ENCODE peak calls at places on chromosome 5, in six cellular contexts. R, U, T, L, J and N are unnamed samples.

GRCh38 chr5:168648576-168648975 is 69.4 kb upstream of the PANK3 start:
- DNase-seq in J (no peak), U (no peak), R (no peak), T (no peak), L (no peak), N (no peak)

GRCh38 chr5:128403350-128403749 is 134.7 kb downstream of the FBN2 start:
- DNase-seq in T (no peak), U (no peak), R (no peak), L (no peak), J (no peak), N (no peak)

GRCh38 chr5:84825616-84826015 is 440.9 kb upstream of the EDIL3 start:
- DNase-seq in U (no peak), J (no peak), R (no peak), L (peak; percentile 79), T (peak; percentile 82), N (no peak)

GRCh38 chr5:32507738-32508434 is 63.3 kb upstream of the ZFR start:
- DNase-seq in T (peak; percentile 95), J (no peak), R (no peak), U (no peak), L (peak; percentile 93), N (no peak)

GRCh38 chr5:172534229-172535169 is 80.2 kb upstream of the SH3PXD2B start:
- DNase-seq in J (peak; percentile 69), T (no peak), R (peak; percentile 38), L (no peak), U (no peak), N (no peak)

GRCh38 chr5:32098291-32098690 is 75.8 kb downstream of the GOLPH3 start:
- DNase-seq in L (no peak), T (no peak), J (no peak), U (no peak), R (no peak), N (no peak)

GRCh38 chr5:170985486-170985885 is 123.7 kb downstream of the RANBP17 start:
- DNase-seq in R (no peak), T (peak; percentile 10), J (no peak), L (peak; percentile 8), U (no peak), N (no peak)

GRCh38 chr5:37417347-37417746 is 38.2 kb downstream of the WDR70 start:
- DNase-seq in L (no peak), R (no peak), T (no peak), J (no peak), U (no peak), N (no peak)

GRCh38 chr5:114123654-114124053 is 238.2 kb upstream of the KCNN2 start:
- DNase-seq in U (no peak), J (no peak), R (no peak), T (no peak), L (no peak), N (no peak)

GRCh38 chr5:7396169-7397004 is 449 bp downstream of the ADCY2 start:
- DNase-seq in T (no peak), L (peak; percentile 19), U (no peak), R (no peak), J (no peak), N (no peak)

GRCh38 chr5:140870221-140871201 is 1.8 kb downstream of the PCDHA11 start:
- DNase-seq in U (no peak), T (no peak), J (no peak), L (no peak), R (no peak), N (no peak)

GRCh38 chr5:103602465-103602864 is 39.9 kb upstream of the NUDT12 start:
- DNase-seq in R (no peak), L (no peak), T (no peak), U (no peak), J (no peak), N (no peak)

GRCh38 chr5:146034127-146034526 is 71.2 kb downstream of the PLAC8L1 start:
- DNase-seq in L (no peak), J (no peak), R (no peak), U (no peak), T (no peak), N (no peak)

GRCh38 chr5:38463634-38464521 is 92.6 kb downstream of the LIFR start:
- DNase-seq in U (no peak), R (no peak), J (no peak), T (peak; percentile 93), L (peak; percentile 95), N (no peak)

GRCh38 chr5:172115541-172115982 is 72.5 kb downstream of the STK10 start:
- DNase-seq in J (no peak), T (no peak), U (no peak), R (no peak), L (no peak), N (no peak)

GRCh38 chr5:162485666-162486292 is 418.2 kb downstream of the GABRG2 start:
- DNase-seq in R (peak; percentile 44), U (no peak), T (no peak), J (no peak), L (no peak), N (no peak)

GRCh38 chr5:123209163-123210013 is 120.3 kb downstream of the PRDM6 start:
- DNase-seq in U (no peak), J (no peak), L (peak; percentile 91), R (no peak), T (peak; percentile 96), N (no peak)

GRCh38 chr5:99706160-99706559 is 777.4 kb upstream of the CHD1 start:
- DNase-seq in T (no peak), J (no peak), R (no peak), L (no peak), U (no peak), N (no peak)

GRCh38 chr5:10307206-10308148 is at the start of gene CMBL:
- DNase-seq in J (peak; percentile 77), R (peak; percentile 74), U (peak; percentile 62), T (peak; percentile 48), L (peak; percentile 70), N (peak; percentile 64)

GRCh38 chr5:76855961-76856360 is 6.1 kb downstream of the S100Z start:
- DNase-seq in U (no peak), R (no peak), T (no peak), J (no peak), L (no peak), N (no peak)

GRCh38 chr5:97266576-97266975 is 83.5 kb upstream of the RIOK2 start:
- DNase-seq in L (peak; percentile 1), J (no peak), R (no peak), U (peak; percentile 37), T (peak; percentile 6), N (no peak)

GRCh38 chr5:19739691-19740090 is 248.3 kb downstream of the CDH18 start:
- DNase-seq in L (no peak), R (no peak), U (no peak), T (no peak), J (no peak), N (no peak)

GRCh38 chr5:1325870-1326546 is 18.9 kb downstream of the CLPTM1L start:
- DNase-seq in T (no peak), U (no peak), L (no peak), R (no peak), J (no peak), N (no peak)

GRCh38 chr5:1323803-1324173 is 21.1 kb downstream of the CLPTM1L start:
- DNase-seq in L (no peak), U (no peak), R (no peak), T (no peak), J (no peak), N (no peak)

GRCh38 chr5:1324301-1324700 is 20.6 kb downstream of the CLPTM1L start:
- DNase-seq in R (no peak), L (no peak), U (no peak), T (no peak), J (no peak), N (no peak)

GRCh38 chr5:1325191-1325741 is 19.6 kb downstream of the CLPTM1L start:
- DNase-seq in L (no peak), T (no peak), J (no peak), U (no peak), R (no peak), N (no peak)

GRCh38 chr5:1324719-1325190 is 20.1 kb downstream of the CLPTM1L start:
- DNase-seq in R (no peak), J (no peak), T (no peak), L (no peak), U (no peak), N (no peak)
- TF ChIP-seq CTCF in R (no peak), J (no peak), T (no peak), L (no peak), U (no peak), N (no peak)

GRCh38 chr5:2740849-2741555 is 10.5 kb downstream of the IRX2 start:
- DNase-seq in U (no peak), L (no peak), T (no peak), J (no peak), R (peak; percentile 61), N (no peak)

GRCh38 chr5:2738700-2739359 is 12.6 kb downstream of the IRX2 start:
- DNase-seq in J (no peak), U (no peak), R (no peak), T (no peak), L (no peak), N (no peak)

GRCh38 chr5:2741946-2742345 is 9.5 kb downstream of the IRX2 start:
- DNase-seq in R (peak; percentile 41), T (no peak), J (no peak), L (no peak), U (no peak), N (no peak)

GRCh38 chr5:2739360-2740050 is 12.0 kb downstream of the IRX2 start:
- DNase-seq in L (no peak), J (no peak), U (no peak), R (peak; percentile 79), T (no peak), N (no peak)

DNA sequence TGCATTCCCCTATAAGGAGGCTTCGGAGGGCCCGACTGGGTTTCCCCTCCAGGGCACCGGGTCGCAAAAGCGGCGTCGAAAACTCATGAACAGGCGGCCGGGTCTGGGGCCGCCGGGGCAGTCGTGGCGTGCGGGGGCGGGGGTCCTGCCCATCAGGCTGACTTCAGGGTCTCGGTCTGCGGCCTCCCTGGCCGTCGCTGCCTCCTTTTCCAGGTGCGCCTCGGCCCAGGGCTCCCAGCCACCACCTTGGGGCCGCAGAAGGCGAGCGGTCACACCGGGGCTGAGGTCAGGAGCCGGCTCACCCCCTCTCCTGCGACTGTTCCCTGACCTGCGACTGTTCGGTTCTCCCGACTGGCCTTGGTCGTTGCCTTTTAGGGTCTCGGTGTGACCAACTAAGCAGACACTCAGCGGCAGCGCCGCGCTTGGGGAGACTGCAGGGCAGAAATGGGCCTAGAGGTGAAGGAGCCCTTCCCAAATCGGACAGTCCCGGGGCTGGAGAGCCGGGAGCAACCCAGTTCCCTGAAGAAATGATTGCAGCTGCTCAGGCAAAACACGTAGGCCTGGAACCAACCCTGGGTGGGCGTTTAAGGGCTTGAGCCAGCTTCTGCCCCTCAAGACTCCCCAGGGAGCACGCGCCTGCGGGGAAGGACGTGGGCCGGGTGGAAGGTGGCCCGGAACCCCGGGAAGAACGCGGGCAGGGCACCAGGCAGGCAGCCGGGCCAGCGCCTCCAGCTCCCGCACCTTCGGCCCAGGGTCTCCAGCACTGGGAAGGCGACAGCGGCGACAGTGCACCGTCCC is 11.2 kb downstream of the IRX2 start:
- DNase-seq in U (no peak), R (peak; percentile 74), T (no peak), J (no peak), L (no peak), N (no peak)
- H3K27me3 ChIP-seq in U (peaks cover 97% of the 10 kb centered on the region), R (peaks cover 31% of the 10 kb centered on the region), T (peaks cover 24% of the 10 kb centered on the region), J (peaks cover 95% of the 10 kb centered on the region), L (peaks cover 3% of the 10 kb centered on the region), N (no peaks in the 10 kb centered on the region)

GRCh38 chr5:78568676-78569075 is 79.9 kb downstream of the LHFPL2 start:
- DNase-seq in U (no peak), L (no peak), J (no peak), R (no peak), T (no peak), N (no peak)
- H3K27ac ChIP-seq in U (no peak overlapping the region), L (no peak overlapping the region), J (no peak overlapping the region), R (no peak overlapping the region), T (no peak overlapping the region), N (no peak overlapping the region)

GRCh38 chr5:180161420-180162303 is 47.3 kb downstream of the RASGEF1C start:
- DNase-seq in L (no peak), J (no peak), R (no peak), U (no peak), T (no peak), N (no peak)
- TF ChIP-seq CTCF in L (no peak), J (no peak), R (peak; percentile 43), U (no peak), T (no peak), N (no peak)